ENCODE peak calls at places on chromosomes 13 and 19, in seven cellular contexts. T is testis, G is choroid plexus epithelial cell, A is gastrocnemius medialis, O is lower leg skin, C is psoas muscle, V is fibroblast of mammary gland. D is an unnamed sample.

GRCh38 chr13:101205408-101205807 is 210.9 kb downstream of the NALCN start:
- DNase-seq in T (no peak), O (no peak), V (no peak), G (no peak), A (no peak), C (no peak), D (no peak)

GRCh38 chr19:43743059-43743458 is 11.7 kb downstream of the SMG9 start:
- DNase-seq in T (no peak), A (no peak), C (no peak), O (no peak), V (peak), G (peak), D (peak)

GRCh38 chr19:51119089-51119488 is 5.6 kb upstream of the SIGLEC9 start:
- DNase-seq in V (no peak), T (no peak), C (no peak), G (no peak), O (no peak), A (no peak), D (no peak)

GRCh38 chr19:44308011-44308410 is 3.2 kb upstream of the ZNF235 start:
- DNase-seq in V (peak), G (peak), O (no peak), C (no peak), T (no peak), A (no peak), D (no peak)

GRCh38 chr13:40749327-40749726 is 21.7 kb downstream of the MRPS31 start:
- DNase-seq in G (peak), A (no peak), C (no peak), T (no peak), O (no peak), V (no peak), D (no peak)

GRCh38 chr13:114134111-114134943 is 1.9 kb upstream of the RASA3 start:
- DNase-seq in A (no peak), V (no peak), C (no peak), G (no peak), O (no peak), T (no peak), D (no peak)

GRCh38 chr19:6710273-6711077 is 10.0 kb downstream of the C3 start:
- DNase-seq in A (no peak), O (no peak), V (no peak), G (no peak), T (no peak), C (no peak), D (no peak)

GRCh38 chr19:28737021-28737525 is 475.9 kb downstream of the UQCRFS1 start:
- DNase-seq in O (no peak), G (peak), C (no peak), A (no peak), T (no peak), V (peak), D (peak)

GRCh38 chr19:46374526-46375475 is 27.9 kb downstream of the PPP5C start:
- DNase-seq in A (no peak), V (no peak), G (no peak), T (no peak), O (peak), C (no peak), D (no peak)

GRCh38 chr19:56597696-56598095 is 2.6 kb downstream of the ZNF71 start:
- DNase-seq in V (peak), G (peak), C (no peak), O (no peak), T (no peak), A (no peak), D (peak)

GRCh38 chr19:42480335-42481095 is 37.8 kb upstream of the CXCL17 start:
- DNase-seq in C (no peak), G (peak), V (peak), T (no peak), O (no peak), A (no peak), D (no peak)

GRCh38 chr19:54063350-54064078 is at the start of gene VSTM1:
- DNase-seq in A (no peak), C (no peak), V (no peak), G (no peak), T (no peak), O (no peak), D (no peak)

GRCh38 chr19:46493236-46494114 is 2.2 kb downstream of the PNMA8B start:
- DNase-seq in O (no peak), C (peak), G (peak), A (no peak), V (no peak), T (no peak), D (no peak)

GRCh38 chr19:54667217-54667616 is 4.4 kb downstream of the LILRB4 start:
- DNase-seq in V (no peak), C (no peak), G (no peak), A (no peak), T (no peak), O (no peak), D (no peak)

GRCh38 chr19:29545866-29546582 is 20.2 kb downstream of the VSTM2B start:
- DNase-seq in G (no peak), T (no peak), V (no peak), A (no peak), O (peak), C (no peak), D (no peak)

GRCh38 chr13:48560657-48561337 is 27.9 kb upstream of the RCBTB2 start:
- DNase-seq in A (no peak), V (no peak), C (no peak), T (no peak), O (no peak), G (no peak), D (no peak)

GRCh38 chr19:49894879-49895565 is 1.7 kb downstream of the IL4I1 start:
- DNase-seq in C (no peak), T (no peak), G (no peak), A (no peak), O (no peak), V (no peak), D (no peak)

GRCh38 chr13:20848944-20849343 is 53.6 kb downstream of the XPO4 start:
- DNase-seq in C (no peak), G (no peak), A (no peak), O (no peak), T (no peak), V (no peak), D (no peak)

GRCh38 chr13:30132623-30133553 is 174.5 kb downstream of the KATNAL1 start:
- DNase-seq in T (peak), O (peak), A (peak), V (peak), C (peak), G (peak), D (peak)

GRCh38 chr19:43501661-43502418 is 2.7 kb downstream of the PHLDB3 start:
- DNase-seq in T (peak), G (no peak), V (no peak), O (no peak), C (no peak), A (no peak), D (no peak)

GRCh38 chr19:40565355-40565754 is 11.3 kb upstream of the SHKBP1 start:
- DNase-seq in G (no peak), V (no peak), A (no peak), C (no peak), O (no peak), T (no peak), D (no peak)

GRCh38 chr19:7554990-7555864 is 19.7 kb downstream of the PNPLA6 start:
- DNase-seq in O (no peak), T (peak), A (no peak), G (no peak), C (no peak), V (no peak), D (no peak)

GRCh38 chr19:29626386-29626785 is 20.3 kb downstream of the POP4 start:
- DNase-seq in V (no peak), O (no peak), C (no peak), G (no peak), A (no peak), T (no peak), D (no peak)

GRCh38 chr13:98478134-98479129 is 98.5 kb downstream of the STK24 start:
- DNase-seq in A (no peak), V (peak), G (peak), T (peak), C (no peak), O (peak), D (peak)

GRCh38 chr13:39536906-39537305 is 66.1 kb downstream of the LHFPL6 start:
- DNase-seq in T (no peak), C (no peak), G (no peak), V (peak), A (no peak), O (no peak), D (no peak)

GRCh38 chr13:42330991-42331390 is 59.0 kb downstream of the AKAP11 start:
- DNase-seq in O (no peak), C (no peak), A (no peak), V (peak), T (no peak), G (peak), D (no peak)

GRCh38 chr19:35249146-35249847 is 495 bp downstream of the LSR start:
- DNase-seq in O (peak), C (no peak), A (no peak), T (no peak), V (no peak), G (no peak), D (no peak)

GRCh38 chr13:52411629-52412028 is 5.7 kb upstream of the THSD1 start:
- DNase-seq in O (no peak), V (peak), T (no peak), A (no peak), C (no peak), G (peak), D (peak)

GRCh38 chr19:4206818-4207484 is 22.4 kb upstream of the EBI3 start:
- DNase-seq in C (no peak), V (peak), A (no peak), O (no peak), G (peak), T (no peak), D (peak)

GRCh38 chr19:10450191-10450852 is 30.0 kb downstream of the PDE4A start:
- DNase-seq in G (no peak), A (no peak), C (no peak), O (no peak), V (no peak), T (no peak), D (no peak)

GRCh38 chr19:38649305-38650179 is 2.1 kb downstream of the ACTN4 start:
- DNase-seq in G (no peak), V (no peak), O (no peak), T (no peak), A (peak), C (peak), D (no peak)

GRCh38 chr19:3285647-3286176 is 61.3 kb downstream of the CELF5 start:
- DNase-seq in V (peak), G (no peak), A (no peak), T (no peak), C (no peak), O (no peak), D (no peak)

GRCh38 chr19:10478903-10479384 is 24.2 kb downstream of the KEAP1 start:
- DNase-seq in O (peak), A (peak), G (peak), T (peak), C (peak), V (peak), D (peak)

GRCh38 chr13:54742984-54743383 is 1714.4 kb downstream of the OLFM4 start:
- DNase-seq in G (no peak), V (no peak), T (no peak), O (no peak), C (no peak), A (no peak), D (no peak)

GRCh38 chr13:113936166-113936565 is 37.7 kb downstream of the C13orf46 start:
- DNase-seq in G (no peak), C (no peak), T (no peak), V (no peak), A (no peak), O (peak), D (no peak)

DNA sequence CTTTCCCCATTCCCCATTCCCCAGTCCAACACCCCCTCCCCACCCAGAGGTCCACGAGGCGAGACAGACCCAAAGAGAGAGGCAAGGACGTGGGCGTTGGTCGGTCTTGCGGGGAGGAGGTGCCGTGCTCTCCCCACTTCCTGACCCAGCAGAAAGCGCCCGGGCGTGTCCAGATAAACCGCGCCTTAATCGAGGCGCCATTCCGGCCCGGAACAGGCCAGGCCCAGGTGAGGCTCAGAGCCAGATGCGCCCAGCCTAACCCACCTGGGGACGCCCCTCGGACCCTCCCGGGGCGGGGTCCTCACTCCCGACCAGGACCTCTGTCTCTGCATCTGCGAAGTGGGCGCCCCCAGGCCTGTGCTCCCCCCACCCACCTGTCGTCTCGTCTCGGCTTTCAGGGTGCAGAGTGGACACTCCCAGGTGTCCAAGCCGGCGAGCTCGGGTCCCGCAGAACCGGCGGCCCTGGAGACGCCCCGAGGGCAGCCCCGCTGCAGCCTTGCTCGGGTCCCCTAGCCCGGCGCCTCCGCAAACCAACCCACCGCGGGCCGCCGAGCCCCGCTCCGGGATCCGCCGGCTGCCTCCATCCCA is 5.1 kb upstream of the ONECUT3 start:
- DNase-seq in G (no peak), T (no peak), O (no peak), A (no peak), C (no peak), V (no peak), D (no peak)
- H3K4me3 ChIP-seq in G (no peak), T (no peak), O (no peak), A (no peak), C (peak), V (no peak), D (no peak)

DNA sequence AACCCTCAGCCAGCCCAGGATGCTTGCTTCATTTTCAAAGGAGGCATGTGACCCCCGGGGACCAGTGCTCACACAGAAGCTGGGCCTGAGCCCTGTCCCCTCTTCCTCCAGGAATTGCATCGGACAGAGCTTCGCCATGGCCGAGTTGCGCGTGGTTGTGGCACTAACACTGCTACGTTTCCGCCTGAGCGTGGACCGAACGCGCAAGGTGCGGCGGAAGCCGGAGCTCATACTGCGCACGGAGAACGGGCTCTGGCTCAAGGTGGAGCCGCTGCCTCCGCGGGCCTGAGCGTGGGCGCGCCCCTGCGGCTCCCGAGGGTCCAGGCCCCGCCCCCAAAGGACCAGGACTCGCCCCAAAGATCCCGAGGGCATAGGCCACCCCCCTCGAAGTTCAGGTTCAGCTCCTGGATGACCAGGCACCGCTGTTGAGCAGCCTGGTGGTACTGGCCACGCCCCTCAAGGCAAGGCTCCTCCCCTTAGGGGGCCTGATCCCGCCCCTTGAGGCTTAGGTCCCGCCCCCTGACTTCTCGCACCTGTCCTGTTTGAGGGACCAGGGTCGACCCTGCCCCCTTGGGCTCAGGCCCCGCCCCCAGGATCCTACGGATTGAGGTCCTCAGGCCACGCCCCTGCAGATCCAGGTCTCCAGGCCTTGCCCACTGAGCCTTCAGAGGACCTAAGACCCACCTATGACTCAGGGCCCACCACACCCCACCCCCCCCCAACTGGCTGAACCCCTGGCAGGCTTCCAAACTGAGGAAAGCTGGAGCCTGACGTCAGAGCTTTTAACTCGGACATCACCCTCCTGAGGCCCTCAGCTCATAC is 43.1 kb downstream of the CYP4F22 start:
- DNase-seq in T (peak), A (no peak), V (peak), C (no peak), G (no peak), O (no peak), D (no peak)
- H3K4me3 ChIP-seq in T (peak), A (peak), V (no peak), C (peak), G (no peak), O (no peak), D (no peak)

GRCh38 chr13:111202745-111203144 is 87.6 kb downstream of the ARHGEF7 start:
- DNase-seq in C (no peak), V (peak), A (no peak), T (peak), G (peak), O (no peak), D (peak)

GRCh38 chr13:111203742-111204386 is 88.8 kb downstream of the ARHGEF7 start:
- DNase-seq in C (no peak), V (no peak), A (no peak), T (no peak), O (no peak), G (no peak), D (no peak)

GRCh38 chr13:111204438-111205177 is 89.5 kb downstream of the ARHGEF7 start:
- DNase-seq in C (peak), A (peak), O (peak), T (no peak), G (peak), V (peak), D (peak)

GRCh38 chr13:111209613-111210012 is 94.5 kb downstream of the ARHGEF7 start:
- DNase-seq in G (no peak), C (no peak), A (no peak), T (no peak), O (no peak), V (no peak), D (no peak)

GRCh38 chr13:111206148-111206547 is 91.0 kb downstream of the ARHGEF7 start:
- DNase-seq in C (no peak), T (no peak), V (no peak), G (no peak), A (no peak), O (no peak), D (no peak)
- H3K4me3 ChIP-seq in C (peak), T (no peak), V (no peak), G (no peak), A (no peak), O (no peak), D (no peak)

GRCh38 chr19:16118489-16119033 is 6.9 kb downstream of the RAB8A start:
- DNase-seq in O (peak), C (no peak), T (no peak), A (no peak), V (no peak), G (no peak), D (no peak)

GRCh38 chr19:16121141-16121540 is 9.5 kb downstream of the RAB8A start:
- DNase-seq in A (no peak), T (no peak), O (no peak), V (no peak), C (no peak), G (no peak), D (no peak)

GRCh38 chr19:16115309-16116039 is 3.8 kb downstream of the RAB8A start:
- DNase-seq in G (no peak), O (no peak), A (no peak), T (no peak), C (no peak), V (no peak), D (no peak)

GRCh38 chr19:16116067-16116466 is 4.4 kb downstream of the RAB8A start:
- DNase-seq in O (no peak), V (no peak), A (no peak), T (no peak), C (no peak), G (no peak), D (no peak)

GRCh38 chr19:16117594-16118033 is 5.9 kb downstream of the RAB8A start:
- DNase-seq in T (no peak), C (no peak), V (no peak), G (no peak), O (no peak), A (no peak), D (no peak)
- H3K4me3 ChIP-seq in T (no peak), C (no peak), V (no peak), G (no peak), O (no peak), A (no peak), D (no peak)

GRCh38 chr13:73040479-73040878 is 18.3 kb upstream of the KLF5 start:
- DNase-seq in O (no peak), V (no peak), C (no peak), G (no peak), A (no peak), T (no peak), D (no peak)
- H3K4me3 ChIP-seq in O (no peak), V (no peak), C (no peak), G (no peak), A (no peak), T (no peak), D (no peak)

DNA sequence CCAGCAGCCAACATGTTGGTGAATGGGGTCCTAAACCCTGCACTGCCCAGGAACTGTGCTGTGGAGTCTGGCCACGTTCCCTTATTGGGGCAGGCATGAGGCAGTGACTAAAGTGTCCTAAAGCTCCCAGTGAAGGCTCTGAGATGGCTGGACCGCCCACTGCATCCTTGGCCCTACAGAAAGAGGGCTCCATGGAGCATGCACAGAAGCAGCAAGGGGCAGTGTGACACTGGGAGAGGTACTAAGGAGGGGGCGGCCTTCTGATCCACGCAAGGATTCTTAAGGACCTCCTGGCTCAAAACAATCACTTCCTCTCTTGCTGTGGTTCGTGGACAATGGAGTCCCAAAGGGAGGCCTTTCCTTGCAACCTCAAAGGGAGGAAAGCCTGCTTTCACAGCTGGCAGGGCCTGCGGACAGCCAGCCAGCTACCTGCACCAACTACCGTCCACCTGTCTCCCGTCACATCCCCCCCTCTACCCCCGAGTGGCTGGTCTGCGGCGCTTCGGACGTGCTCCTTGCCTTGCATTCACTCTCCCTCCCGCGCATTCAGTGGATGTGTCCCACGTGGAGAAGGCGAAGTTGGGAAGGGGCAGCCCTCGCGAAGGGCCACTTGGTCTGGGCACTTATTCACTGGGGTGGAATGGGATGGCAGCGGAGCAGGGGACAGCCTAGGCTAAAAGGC is 63.9 kb upstream of the STARD13 start:
- DNase-seq in O (peak), T (peak), C (peak), G (no peak), A (peak), V (peak), D (no peak)
- H3K4me3 ChIP-seq in O (peak), T (peak), C (peak), G (peak), A (peak), V (peak), D (peak)